ENCODE peak calls at places on chromosomes 12 and 14, in six cellular contexts. W is body of pancreas, X is HL-60, I is fibroblast of the aortic adventitia, Y is kidney epithelial cell, F is colonic mucosa. P is an unnamed sample.

GRCh38 chr12:57242329-57242690 is 8.7 kb downstream of the STAC3 start:
- DNase-seq in I (no peak), Y (no peak), X (no peak), W (peak), F (no peak), P (no peak)

GRCh38 chr12:62817556-62818271 is 117.2 kb downstream of the PPM1H start:
- DNase-seq in F (no peak), W (no peak), X (no peak), Y (no peak), I (peak), P (no peak)

GRCh38 chr14:79783061-79783460 is 428.2 kb downstream of the DIO2 start:
- DNase-seq in W (no peak), I (no peak), X (no peak), Y (no peak), F (no peak), P (no peak)

GRCh38 chr14:86404425-86404824 is 874.5 kb downstream of the FLRT2 start:
- DNase-seq in F (no peak), I (no peak), Y (no peak), W (no peak), X (no peak), P (no peak)

GRCh38 chr12:104695453-104696148 is 238.9 kb downstream of the CHST11 start:
- DNase-seq in W (no peak), F (no peak), I (peak), X (peak), Y (peak), P (no peak)

GRCh38 chr14:35336171-35337073 is 44.2 kb downstream of the PSMA6 start:
- DNase-seq in I (peak), W (peak), X (no peak), Y (no peak), F (peak), P (peak)

GRCh38 chr14:94115631-94116030 is 5.1 kb downstream of the IFI27 start:
- DNase-seq in Y (no peak), W (no peak), I (no peak), X (no peak), F (no peak), P (no peak)

GRCh38 chr14:20563966-20564365 is 3.1 kb upstream of the RNASE9 start:
- DNase-seq in I (no peak), Y (no peak), F (no peak), W (no peak), X (no peak), P (no peak)

GRCh38 chr12:111780615-111781014 is 13.9 kb downstream of the ALDH2 start:
- DNase-seq in I (no peak), X (no peak), Y (no peak), F (peak), W (peak), P (peak)

GRCh38 chr14:92103363-92103762 is 3.0 kb downstream of the ATXN3 start:
- DNase-seq in X (no peak), F (no peak), W (no peak), Y (no peak), I (no peak), P (no peak)

GRCh38 chr14:88791629-88792571 is 853 bp downstream of the EML5 start:
- DNase-seq in W (peak), X (no peak), Y (no peak), I (no peak), F (peak), P (peak)

GRCh38 chr12:105418232-105418631 is 87.7 kb downstream of the C12orf75 start:
- DNase-seq in I (peak), X (no peak), F (no peak), Y (peak), W (no peak), P (no peak)

GRCh38 chr12:85755760-85756159 is 80.4 kb downstream of the RASSF9 start:
- DNase-seq in F (no peak), Y (no peak), I (no peak), W (no peak), X (no peak), P (no peak)

GRCh38 chr14:61502459-61503093 is 181.2 kb downstream of the PRKCH start:
- DNase-seq in Y (no peak), W (no peak), F (no peak), X (no peak), I (no peak), P (no peak)

GRCh38 chr14:99971087-99971928 is 93.9 kb upstream of the EVL start:
- DNase-seq in W (peak), Y (peak), I (peak), X (peak), F (peak), P (peak)

GRCh38 chr14:80136358-80136757 is 74.9 kb downstream of the DIO2 start:
- DNase-seq in F (no peak), W (no peak), X (no peak), I (no peak), Y (no peak), P (no peak)

GRCh38 chr12:93802698-93803097 is 125.5 kb downstream of the CRADD start:
- DNase-seq in I (peak), F (no peak), W (no peak), X (no peak), Y (no peak), P (no peak)

GRCh38 chr14:57392830-57393229 is 2.4 kb downstream of the NAA30 start:
- DNase-seq in I (no peak), Y (no peak), W (no peak), X (no peak), F (no peak), P (no peak)

GRCh38 chr14:70811578-70811977 is 2.3 kb upstream of the MAP3K9 start:
- DNase-seq in X (no peak), Y (no peak), F (no peak), W (no peak), I (no peak), P (no peak)

GRCh38 chr12:49537709-49538601 is 875 bp upstream of the KCNH3 start:
- DNase-seq in X (no peak), I (no peak), Y (no peak), W (no peak), F (no peak), P (no peak)

GRCh38 chr14:63088865-63089264 is 43.6 kb upstream of the KCNH5 start:
- DNase-seq in W (no peak), X (no peak), Y (no peak), F (no peak), I (no peak), P (no peak)

GRCh38 chr12:22729898-22730443 is 105.0 kb downstream of the ETNK1 start:
- DNase-seq in I (peak), W (no peak), F (no peak), Y (peak), X (peak), P (no peak)
- TF ChIP-seq CTCF in I (no peak), W (no peak), F (no peak), Y (no peak), X (no peak), P (no peak)

GRCh38 chr14:73283592-73284379 is 46.5 kb downstream of the PAPLN start:
- DNase-seq in I (peak), W (no peak), X (no peak), F (no peak), Y (no peak), P (no peak)
- TF ChIP-seq CTCF in I (peak), W (no peak), X (no peak), F (no peak), Y (peak), P (no peak)

GRCh38 chr12:123670882-123671728 is at the start of gene TCTN2:
- DNase-seq in F (peak), W (peak), X (peak), I (peak), Y (peak), P (peak)
- TF ChIP-seq CTCF in F (no peak), W (no peak), X (no peak), I (no peak), Y (no peak), P (no peak)

GRCh38 chr14:105945891-105946290 is 419.5 kb downstream of the TMEM121 start:
- DNase-seq in I (no peak), Y (no peak), X (no peak), F (no peak), W (peak), P (peak)
- TF ChIP-seq CTCF in I (no peak), Y (no peak), X (no peak), F (no peak), W (peak), P (no peak)

GRCh38 chr14:22559041-22559440 is 30.0 kb downstream of the DAD1 start:
- DNase-seq in Y (no peak), F (no peak), W (no peak), I (no peak), X (no peak), P (no peak)

GRCh38 chr14:22556021-22556989 is 32.7 kb downstream of the DAD1 start:
- DNase-seq in F (peak), W (no peak), X (peak), Y (peak), I (no peak), P (peak)

GRCh38 chr14:22557846-22558220 is 31.2 kb downstream of the DAD1 start:
- DNase-seq in I (no peak), Y (no peak), W (no peak), X (no peak), F (no peak), P (no peak)

GRCh38 chr14:22556990-22557623 is 31.9 kb downstream of the DAD1 start:
- DNase-seq in I (peak), W (peak), X (peak), Y (no peak), F (peak), P (peak)

GRCh38 chr14:22558221-22558913 is 30.7 kb downstream of the DAD1 start:
- DNase-seq in I (no peak), F (no peak), X (no peak), Y (no peak), W (no peak), P (no peak)
- TF ChIP-seq CTCF in I (no peak), F (no peak), X (no peak), Y (peak), W (no peak), P (no peak)

GRCh38 chr14:53412819-53413664 is 259.9 kb upstream of the DDHD1 start:
- DNase-seq in I (no peak), F (no peak), X (no peak), Y (no peak), W (no peak), P (no peak)
- TF ChIP-seq CTCF in I (peak), F (no peak), X (peak), Y (peak), W (no peak), P (no peak)

GRCh38 chr12:19757317-19757877 is 318.1 kb downstream of the AEBP2 start:
- DNase-seq in I (peak), F (no peak), Y (no peak), W (no peak), X (no peak), P (no peak)
- TF ChIP-seq CTCF in I (peak), F (peak), Y (peak), W (peak), X (peak), P (peak)

P was measured in lung.